ENCODE peak calls at places on chromosomes 12 and 14, in ten cellular contexts. L, F, K, H, A, C, J, T, Y and S are unnamed samples.

GRCh38 chr12:81128930-81129554 is 51.2 kb downstream of the ACSS3 start:
- DNase-seq in H (peak), Y (no peak), A (no peak), T (no peak), J (no peak), C (peak), L (peak), K (peak), F (peak), S (peak)

GRCh38 chr12:630656-631632 is 32.3 kb downstream of the NINJ2 start:
- DNase-seq in A (peak), L (no peak), C (no peak), F (no peak), Y (peak), T (no peak), J (no peak), H (no peak), K (no peak), S (peak)

GRCh38 chr12:127310548-127310947 is 956.4 kb upstream of the TMEM132C start:
- DNase-seq in L (no peak), F (no peak), Y (no peak), K (no peak), A (no peak), J (no peak), C (no peak), H (no peak), T (no peak), S (no peak)

GRCh38 chr12:92675092-92675865 is 27.5 kb upstream of the PLEKHG7 start:
- DNase-seq in A (no peak), H (no peak), K (no peak), C (no peak), F (no peak), T (no peak), Y (no peak), J (no peak), L (no peak), S (no peak)

GRCh38 chr14:102285106-102285505 is 19.9 kb downstream of the MOK start:
- DNase-seq in J (no peak), F (no peak), H (no peak), C (no peak), L (no peak), A (no peak), T (no peak), Y (no peak), K (no peak), S (no peak)

GRCh38 chr12:1828863-1829262 is 8.5 kb downstream of the LRTM2 start:
- DNase-seq in F (no peak), T (no peak), C (no peak), K (no peak), Y (no peak), J (no peak), A (no peak), L (no peak), H (no peak), S (no peak)

GRCh38 chr12:6915023-6915788 is 826 bp downstream of the ENO2 start:
- DNase-seq in L (no peak), Y (peak), J (no peak), T (no peak), H (no peak), K (no peak), F (peak), C (no peak), A (no peak), S (no peak)

GRCh38 chr12:131527736-131528135 is 183.2 kb upstream of the SFSWAP start:
- DNase-seq in C (no peak), J (no peak), T (no peak), H (no peak), A (no peak), L (no peak), F (no peak), Y (no peak), K (no peak), S (no peak)

GRCh38 chr12:19025582-19025981 is 104.0 kb upstream of the PLEKHA5 start:
- DNase-seq in K (no peak), Y (no peak), H (no peak), A (no peak), T (no peak), C (no peak), F (peak), L (no peak), J (no peak), S (no peak)

GRCh38 chr14:52949711-52950409 is 990 bp downstream of the FERMT2 start:
- DNase-seq in L (peak), Y (peak), F (peak), C (peak), H (no peak), T (peak), A (no peak), J (no peak), K (no peak), S (no peak)

GRCh38 chr14:60981626-60982455 is 796 bp downstream of the SLC38A6 start:
- DNase-seq in L (peak), K (no peak), H (no peak), Y (no peak), C (peak), T (no peak), F (peak), J (no peak), A (no peak), S (no peak)

GRCh38 chr12:50564240-50564947 is 59.6 kb downstream of the DIP2B start:
- DNase-seq in C (no peak), K (no peak), H (no peak), J (no peak), F (no peak), Y (no peak), A (no peak), L (peak), T (no peak), S (no peak)

DNA sequence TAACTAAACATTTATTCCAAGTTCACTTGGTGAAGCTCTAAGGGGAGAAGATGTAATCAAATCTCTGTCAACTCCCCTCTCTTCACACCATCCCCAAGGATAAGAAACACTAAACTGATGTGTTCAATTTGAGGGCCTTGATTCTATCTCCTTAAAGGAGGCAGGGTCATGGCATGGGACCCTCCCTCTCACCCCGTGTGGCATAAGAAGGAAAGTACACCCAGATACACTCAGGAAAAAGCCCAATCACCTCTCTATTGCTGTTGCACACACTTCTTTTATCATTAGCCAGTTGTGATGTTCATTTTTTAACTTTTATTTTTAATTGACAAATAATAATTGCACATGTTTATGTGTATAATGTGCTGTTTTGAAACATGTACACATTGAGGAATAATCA is 35.1 kb downstream of the WASHC3 start:
- DNase-seq in T (no peak), H (no peak), Y (no peak), A (no peak), C (no peak), J (no peak), K (no peak), F (no peak), L (no peak), S (no peak)
- TF ChIP-seq CTCF in T (no peak), H (peak), Y (no peak), A (no peak), C (peak), J (peak), K (no peak), F (no peak), L (no peak), S (no peak)

GRCh38 chr14:23053426-23053825 is 3.9 kb downstream of the CDH24 start:
- DNase-seq in Y (peak), J (no peak), K (no peak), A (no peak), L (no peak), C (no peak), H (no peak), T (no peak), F (no peak), S (no peak)

GRCh38 chr14:23055621-23056256 is 1.6 kb downstream of the CDH24 start:
- DNase-seq in A (no peak), L (no peak), H (no peak), F (no peak), C (no peak), K (no peak), T (no peak), J (no peak), Y (peak), S (peak)

GRCh38 chr14:23055147-23055550 is 2.2 kb downstream of the CDH24 start:
- DNase-seq in F (no peak), K (no peak), J (no peak), A (no peak), T (no peak), L (no peak), H (no peak), C (no peak), Y (peak), S (no peak)

GRCh38 chr14:23052671-23053070 is 4.6 kb downstream of the CDH24 start:
- DNase-seq in J (no peak), T (no peak), Y (peak), H (no peak), L (no peak), A (no peak), K (no peak), F (no peak), C (no peak), S (no peak)

DNA sequence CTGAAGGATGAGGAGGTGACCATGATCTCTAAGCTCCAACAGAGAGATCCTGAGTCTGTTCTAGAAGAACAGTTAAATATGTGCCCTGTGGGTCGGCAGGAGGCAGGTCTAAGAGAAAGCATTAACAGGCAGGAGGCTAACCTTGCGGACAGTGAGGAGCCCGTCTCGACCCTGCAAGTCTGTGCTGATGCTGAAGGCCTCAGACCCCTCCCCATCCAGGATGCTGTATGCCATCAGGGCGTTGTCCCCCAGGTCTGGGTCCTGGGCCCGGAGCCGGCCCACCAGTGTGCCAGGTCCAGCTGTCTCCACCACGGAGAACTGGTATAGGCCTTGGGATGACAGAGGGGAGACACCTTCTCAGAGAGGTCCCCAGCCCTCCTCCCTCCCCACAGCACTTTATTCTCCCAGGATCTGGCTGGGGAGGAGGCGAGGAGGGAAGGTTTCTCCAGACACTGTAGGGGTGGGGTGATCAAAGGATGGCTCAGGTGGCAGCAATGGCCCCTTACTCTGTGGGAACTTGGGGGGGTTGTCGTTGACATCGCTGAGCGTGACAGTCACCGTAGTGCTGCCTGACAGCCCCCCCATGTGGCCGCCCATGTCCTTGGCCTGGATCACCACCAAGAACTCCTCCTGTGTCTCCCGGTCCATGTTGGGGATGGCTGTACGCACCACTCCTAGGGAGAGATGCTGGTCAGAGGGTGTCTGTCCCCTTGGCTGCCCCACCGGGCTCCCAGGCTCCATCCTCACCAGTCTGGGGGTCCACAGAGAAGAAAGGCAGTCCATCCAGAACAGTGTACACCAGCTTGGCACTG is 3.1 kb downstream of the CDH24 start:
- DNase-seq in T (no peak), J (no peak), F (no peak), A (no peak), Y (peak), C (no peak), K (peak), H (no peak), L (no peak), S (peak)
- TF ChIP-seq CTCF in T (no peak), J (no peak), F (no peak), A (no peak), Y (no peak), C (peak), K (peak), H (peak), L (no peak), S (peak)

GRCh38 chr12:56838602-56839488 is 75.7 kb downstream of the HSD17B6 start:
- DNase-seq in F (no peak), H (no peak), C (peak), L (peak), K (no peak), J (no peak), Y (no peak), T (no peak), A (no peak), S (no peak)

GRCh38 chr12:56840922-56841321 is 77.8 kb downstream of the HSD17B6 start:
- DNase-seq in L (no peak), A (peak), T (no peak), H (no peak), C (peak), K (no peak), F (no peak), Y (no peak), J (no peak), S (no peak)

GRCh38 chr12:56836800-56837663 is 73.9 kb downstream of the HSD17B6 start:
- DNase-seq in C (peak), F (peak), Y (no peak), T (no peak), J (no peak), A (no peak), K (no peak), L (peak), H (no peak), S (no peak)

GRCh38 chr12:56836317-56836716 is 73.2 kb downstream of the HSD17B6 start:
- DNase-seq in A (peak), L (peak), F (peak), Y (no peak), C (peak), K (no peak), T (peak), J (no peak), H (no peak), S (no peak)

DNA sequence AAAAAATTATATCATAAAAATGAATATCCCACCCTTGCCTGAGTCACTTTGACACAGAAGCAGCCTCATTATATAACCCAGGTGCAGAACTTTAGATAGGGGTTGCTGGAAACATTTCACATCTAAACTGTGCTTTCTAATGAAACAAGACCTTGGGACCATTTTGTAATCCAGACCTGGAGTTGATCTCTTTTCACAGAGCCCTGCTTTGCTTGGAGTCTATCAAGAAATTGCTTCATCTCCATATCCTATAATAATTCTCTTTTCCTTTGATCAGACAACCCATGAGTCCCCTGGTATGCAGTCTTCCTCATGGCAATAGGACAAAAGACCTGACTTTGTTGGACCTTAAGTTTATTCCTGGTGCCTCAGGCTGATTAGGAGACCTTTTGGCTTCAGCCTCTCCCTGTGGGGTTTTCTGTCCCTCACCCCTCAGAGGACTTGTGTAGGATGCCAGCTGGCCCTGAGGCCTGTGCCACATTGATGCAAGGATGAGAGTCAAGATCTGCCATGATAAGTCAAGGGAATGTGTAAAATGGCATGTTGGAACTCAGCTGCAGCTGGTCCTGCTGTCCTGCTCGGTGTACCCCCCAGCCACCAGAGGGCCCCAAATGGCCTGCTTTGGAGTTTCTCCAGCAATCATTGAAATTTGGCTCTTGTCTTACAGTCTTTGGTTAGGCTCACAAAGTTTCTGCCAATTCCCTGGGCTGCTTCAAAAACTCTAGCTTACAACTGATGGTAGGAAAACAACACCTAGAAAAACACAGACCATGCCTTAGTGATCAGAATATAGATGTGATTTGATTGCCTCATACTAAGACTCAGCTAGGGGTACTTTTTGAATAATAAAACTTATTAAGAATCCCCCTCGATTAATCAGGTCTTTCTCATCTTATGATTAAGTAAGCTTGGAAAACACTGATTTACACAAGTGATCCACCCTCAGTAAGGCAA is 76.6 kb downstream of the HSD17B6 start:
- DNase-seq in A (peak), K (peak), T (peak), H (peak), Y (peak), F (peak), J (no peak), L (peak), C (peak), S (peak)
- TF ChIP-seq CTCF in A (peak), K (peak), T (peak), H (peak), Y (peak), F (peak), J (peak), L (peak), C (peak), S (peak)

DNA sequence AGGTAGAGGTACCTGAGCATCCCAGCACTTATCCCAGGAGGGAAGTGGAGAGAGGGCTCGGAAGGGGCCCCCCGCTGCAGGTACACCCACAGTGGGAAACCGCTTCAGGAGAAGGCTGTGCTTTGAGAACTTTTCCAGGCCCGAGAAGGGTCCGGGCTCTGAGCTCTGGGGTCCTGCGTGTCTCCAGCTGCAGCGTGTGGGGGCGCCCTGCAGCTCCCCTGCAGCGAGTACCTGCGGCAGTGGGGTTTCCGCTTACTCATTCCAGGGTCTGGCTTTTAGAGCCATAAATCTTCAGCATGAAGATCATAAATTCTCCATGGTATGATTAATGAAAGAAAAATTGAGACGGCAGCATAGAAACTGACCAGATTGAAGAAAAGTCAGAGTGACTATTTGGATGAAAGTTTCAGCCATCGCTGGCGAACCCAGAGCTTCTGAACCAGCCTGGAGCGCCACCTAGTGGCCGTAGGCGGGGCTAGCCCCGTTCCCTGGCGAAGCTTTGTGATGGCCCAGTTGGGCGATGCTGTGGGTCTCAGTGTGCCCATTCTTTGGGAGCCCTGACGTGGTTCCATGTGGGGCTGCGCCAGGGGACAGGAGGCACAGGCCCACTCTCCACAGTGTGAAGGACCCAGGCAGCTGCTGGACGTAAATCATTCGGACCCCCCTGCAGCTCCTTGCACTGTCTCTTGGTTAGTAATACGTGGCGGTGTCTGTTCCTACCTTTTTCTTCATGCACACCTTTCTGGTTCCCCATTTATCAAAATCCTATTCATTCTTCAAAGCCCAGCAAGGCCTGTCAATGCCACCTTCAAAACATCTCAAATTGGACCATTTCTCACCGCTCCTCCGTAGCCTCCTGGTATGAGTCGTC is 198.2 kb downstream of the TSPAN9 start:
- DNase-seq in K (peak), C (peak), Y (peak), J (peak), T (peak), H (peak), F (peak), A (peak), L (peak), S (peak)
- TF ChIP-seq CTCF in K (peak), C (peak), Y (peak), J (peak), T (peak), H (peak), F (peak), A (peak), L (peak), S (peak)

DNA sequence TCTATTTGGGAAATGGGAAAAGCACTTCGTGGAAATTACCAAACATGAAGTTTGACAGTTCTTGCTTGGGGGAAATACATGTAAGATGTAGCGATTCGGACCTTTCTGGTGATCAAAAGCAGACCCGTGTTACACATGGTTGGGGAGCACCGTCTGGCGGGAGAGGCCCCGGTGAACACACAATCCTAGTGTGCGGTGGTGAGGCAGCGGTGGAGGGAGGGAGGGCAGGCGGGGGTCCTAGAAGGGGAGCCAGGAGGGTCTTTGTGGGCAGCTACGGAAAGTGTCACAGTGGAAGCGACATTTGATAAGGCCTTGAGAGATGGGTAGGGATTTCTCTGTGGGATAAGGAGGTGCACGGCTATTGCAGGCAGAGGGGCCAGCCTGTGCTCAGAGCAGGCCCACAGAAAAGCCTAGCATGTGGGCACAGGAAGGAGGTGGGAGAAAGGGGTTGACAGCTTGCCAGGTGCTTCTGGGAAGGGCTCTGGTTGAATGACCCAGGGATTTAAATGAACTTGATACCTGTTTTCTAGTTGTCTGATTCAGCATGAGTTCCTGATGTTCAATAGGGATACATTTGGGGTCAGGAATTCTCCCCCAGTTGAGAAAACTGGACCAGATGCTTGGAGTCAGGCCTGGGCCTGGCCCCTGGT is 7.2 kb downstream of the MVK start:
- DNase-seq in J (no peak), F (no peak), A (no peak), Y (no peak), H (no peak), L (no peak), C (no peak), K (no peak), T (no peak), S (no peak)
- TF ChIP-seq CTCF in J (no peak), F (no peak), A (no peak), Y (no peak), H (no peak), L (no peak), C (no peak), K (no peak), T (no peak), S (no peak)

DNA sequence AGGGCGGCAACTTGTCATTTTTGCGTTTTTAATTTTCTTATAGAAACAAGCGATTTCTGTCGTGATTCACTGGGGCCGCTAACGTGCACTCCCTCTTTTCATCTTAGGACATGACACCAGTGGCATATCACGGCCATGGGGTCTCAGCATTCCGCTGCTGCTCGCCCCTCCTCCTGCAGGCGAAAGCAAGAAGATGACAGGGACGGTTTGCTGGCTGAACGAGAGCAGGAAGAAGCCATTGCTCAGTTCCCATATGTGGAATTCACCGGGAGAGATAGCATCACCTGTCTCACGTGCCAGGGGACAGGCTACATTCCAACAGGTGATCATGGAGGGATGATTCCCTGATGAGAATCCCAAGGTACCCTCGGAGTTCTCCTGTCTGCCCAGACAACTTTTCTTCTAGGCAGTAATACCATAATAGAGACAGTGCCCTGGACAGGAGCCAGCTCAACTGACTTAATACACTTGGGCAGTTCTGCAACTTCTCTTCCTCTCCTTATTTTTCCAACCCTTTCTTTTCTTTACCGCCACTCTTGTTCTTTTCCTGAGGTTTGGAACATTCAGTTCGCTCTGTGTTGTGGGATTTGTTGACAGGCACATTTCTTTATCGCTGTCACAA is 817 bp downstream of the TMEM106C start:
- DNase-seq in A (peak), K (no peak), C (peak), Y (no peak), T (peak), L (peak), F (no peak), H (no peak), J (no peak), S (no peak)
- TF ChIP-seq CTCF in A (no peak), K (no peak), C (no peak), Y (no peak), T (no peak), L (no peak), F (no peak), H (no peak), J (no peak), S (no peak)